ENCODE peak calls at places on chromosome 1, in five cellular contexts. One of them, this sample, is unnamed.

GRCh38 chr1:30732277-30732996 is 9.1 kb upstream of the MATN1 start:
- DNase-seq in CD8-positive, alpha-beta memory T cell: no peak
- DNase-seq in prostate gland: no peak
- DNase-seq in A549: no peak
- DNase-seq in Panc1: no peak
- DNase-seq in this sample: no peak

GRCh38 chr1:213389061-213389581 is 338.1 kb downstream of the RPS6KC1 start:
- DNase-seq in Panc1: no peak
- DNase-seq in prostate gland: no peak
- DNase-seq in CD8-positive, alpha-beta memory T cell: no peak
- DNase-seq in A549: no peak
- DNase-seq in this sample: no peak

GRCh38 chr1:171219751-171220385 is 28.4 kb upstream of the FMO1 start:
- DNase-seq in prostate gland: no peak
- DNase-seq in A549: no peak
- DNase-seq in CD8-positive, alpha-beta memory T cell: no peak
- DNase-seq in Panc1: no peak
- DNase-seq in this sample: no peak

GRCh38 chr1:97739596-97740103 is 181.2 kb downstream of the DPYD start:
- DNase-seq in CD8-positive, alpha-beta memory T cell: no peak
- DNase-seq in A549: no peak
- DNase-seq in prostate gland: no peak
- DNase-seq in Panc1: no peak
- DNase-seq in this sample: no peak

GRCh38 chr1:67724928-67725560 is 40.0 kb downstream of the GADD45A start:
- DNase-seq in prostate gland: peak; percentile 72
- DNase-seq in A549: no peak
- DNase-seq in Panc1: no peak
- DNase-seq in CD8-positive, alpha-beta memory T cell: no peak
- DNase-seq in this sample: no peak

GRCh38 chr1:207815913-207816312 is 64.1 kb downstream of the CD46 start:
- DNase-seq in Panc1: no peak
- DNase-seq in A549: no peak
- DNase-seq in prostate gland: no peak
- DNase-seq in CD8-positive, alpha-beta memory T cell: no peak
- DNase-seq in this sample: no peak

GRCh38 chr1:197736689-197737088 is 38.6 kb downstream of the DENND1B start:
- DNase-seq in A549: no peak
- DNase-seq in Panc1: no peak
- DNase-seq in prostate gland: no peak
- DNase-seq in CD8-positive, alpha-beta memory T cell: no peak
- DNase-seq in this sample: no peak

GRCh38 chr1:162250004-162250730 is 126.5 kb downstream of the SPATA46 start:
- DNase-seq in CD8-positive, alpha-beta memory T cell: no peak
- DNase-seq in Panc1: no peak
- DNase-seq in prostate gland: no peak
- DNase-seq in A549: no peak
- DNase-seq in this sample: no peak

GRCh38 chr1:197902131-197902453 is 338 bp upstream of the C1orf53 start:
- DNase-seq in CD8-positive, alpha-beta memory T cell: no peak
- DNase-seq in A549: no peak
- DNase-seq in Panc1: no peak
- DNase-seq in prostate gland: no peak
- DNase-seq in this sample: no peak

GRCh38 chr1:17436380-17437174 is 2.9 kb downstream of the RCC2 start:
- DNase-seq in prostate gland: no peak
- DNase-seq in A549: no peak
- DNase-seq in CD8-positive, alpha-beta memory T cell: no peak
- DNase-seq in Panc1: no peak
- DNase-seq in this sample: no peak

DNA sequence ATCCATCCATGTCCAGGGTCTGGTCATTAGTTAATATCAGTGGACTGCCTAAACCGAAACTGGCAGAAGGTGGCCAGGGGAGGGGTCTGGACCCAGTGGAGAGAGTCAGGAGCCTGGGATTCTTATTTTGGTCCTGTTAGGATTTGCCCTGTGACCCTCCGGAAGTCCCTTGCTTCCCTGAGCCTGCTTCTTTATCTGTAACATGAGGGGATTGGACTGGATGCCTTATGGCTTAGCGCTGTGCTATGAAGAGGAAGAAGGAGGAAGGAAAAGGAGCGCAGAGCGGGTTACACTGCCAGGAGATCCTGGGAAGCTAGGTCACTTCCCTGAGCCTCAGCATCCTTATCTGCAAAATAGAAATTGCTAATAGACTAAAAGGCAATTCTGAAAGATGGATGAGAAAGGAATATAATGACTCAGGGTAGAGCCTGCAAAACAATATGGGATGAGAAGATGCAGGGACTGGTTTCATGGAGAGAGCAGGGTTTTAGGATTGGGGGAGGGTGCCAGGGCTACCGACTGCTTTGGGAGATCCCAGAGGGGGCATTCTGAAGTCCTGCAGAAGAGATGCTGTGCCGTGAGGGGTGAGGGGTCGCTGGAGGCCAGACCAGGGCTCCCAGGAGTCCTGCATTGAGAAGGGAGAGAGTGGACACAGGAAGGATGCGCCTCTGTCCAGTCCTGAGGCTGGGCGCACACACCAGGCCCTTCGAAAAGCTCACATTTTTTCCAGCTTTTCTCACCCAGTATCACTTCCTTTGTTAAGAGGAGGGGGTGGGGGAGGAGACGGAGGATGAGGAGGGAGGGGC is 457 bp upstream of the ADORA1 start:
- DNase-seq in Panc1: no peak
- DNase-seq in A549: no peak
- DNase-seq in prostate gland: no peak
- DNase-seq in CD8-positive, alpha-beta memory T cell: no peak
- DNase-seq in this sample: no peak
- H3K4me3 ChIP-seq in Panc1: peak overlapping the region; percentile 39
- H3K4me3 ChIP-seq in A549: peak overlapping the region; percentile 41
- H3K4me3 ChIP-seq in prostate gland: peak overlapping the region; percentile 23
- H3K4me3 ChIP-seq in CD8-positive, alpha-beta memory T cell: no peak overlapping the region
- H3K4me3 ChIP-seq in this sample: no peak overlapping the region

GRCh38 chr1:54051936-54052469 is 1.0 kb downstream of the TMEM59 start:
- DNase-seq in Panc1: no peak
- DNase-seq in CD8-positive, alpha-beta memory T cell: no peak
- DNase-seq in A549: no peak
- DNase-seq in prostate gland: no peak
- DNase-seq in this sample: no peak
- H3K4me1 ChIP-seq in Panc1: peaks cover 27% of the 10 kb centered on the region
- H3K4me1 ChIP-seq in CD8-positive, alpha-beta memory T cell: peaks cover 58% of the 10 kb centered on the region
- H3K4me1 ChIP-seq in A549: peaks cover 15% of the 10 kb centered on the region
- H3K4me1 ChIP-seq in prostate gland: peaks cover 2% of the 10 kb centered on the region
- H3K4me1 ChIP-seq in this sample: peaks cover 39% of the 10 kb centered on the region

GRCh38 chr1:22711071-22711470 is 432 bp downstream of the EPHB2 start:
- DNase-seq in prostate gland: no peak
- DNase-seq in A549: no peak
- DNase-seq in Panc1: no peak
- DNase-seq in CD8-positive, alpha-beta memory T cell: no peak
- DNase-seq in this sample: no peak
- H3K27ac ChIP-seq in prostate gland: no peak overlapping the region
- H3K27ac ChIP-seq in A549: peak overlapping the region; percentile 99
- H3K27ac ChIP-seq in Panc1: no peak overlapping the region
- H3K27ac ChIP-seq in CD8-positive, alpha-beta memory T cell: no peak overlapping the region
- H3K27ac ChIP-seq in this sample: no peak overlapping the region

GRCh38 chr1:45325816-45326506 is 734 bp upstream of the HPDL start:
- DNase-seq in Panc1: no peak
- DNase-seq in CD8-positive, alpha-beta memory T cell: no peak
- DNase-seq in A549: no peak
- DNase-seq in prostate gland: no peak
- DNase-seq in this sample: no peak

GRCh38 chr1:45329445-45329844 is 2.8 kb downstream of the HPDL start:
- DNase-seq in CD8-positive, alpha-beta memory T cell: no peak
- DNase-seq in A549: no peak
- DNase-seq in prostate gland: no peak
- DNase-seq in Panc1: no peak
- DNase-seq in this sample: no peak

GRCh38 chr1:45328680-45329079 is 2.0 kb downstream of the HPDL start:
- DNase-seq in prostate gland: no peak
- DNase-seq in Panc1: no peak
- DNase-seq in A549: no peak
- DNase-seq in CD8-positive, alpha-beta memory T cell: no peak
- DNase-seq in this sample: no peak

GRCh38 chr1:45327644-45328515 is 1.2 kb downstream of the HPDL start:
- DNase-seq in A549: no peak
- DNase-seq in Panc1: no peak
- DNase-seq in CD8-positive, alpha-beta memory T cell: no peak
- DNase-seq in prostate gland: no peak
- DNase-seq in this sample: no peak

DNA sequence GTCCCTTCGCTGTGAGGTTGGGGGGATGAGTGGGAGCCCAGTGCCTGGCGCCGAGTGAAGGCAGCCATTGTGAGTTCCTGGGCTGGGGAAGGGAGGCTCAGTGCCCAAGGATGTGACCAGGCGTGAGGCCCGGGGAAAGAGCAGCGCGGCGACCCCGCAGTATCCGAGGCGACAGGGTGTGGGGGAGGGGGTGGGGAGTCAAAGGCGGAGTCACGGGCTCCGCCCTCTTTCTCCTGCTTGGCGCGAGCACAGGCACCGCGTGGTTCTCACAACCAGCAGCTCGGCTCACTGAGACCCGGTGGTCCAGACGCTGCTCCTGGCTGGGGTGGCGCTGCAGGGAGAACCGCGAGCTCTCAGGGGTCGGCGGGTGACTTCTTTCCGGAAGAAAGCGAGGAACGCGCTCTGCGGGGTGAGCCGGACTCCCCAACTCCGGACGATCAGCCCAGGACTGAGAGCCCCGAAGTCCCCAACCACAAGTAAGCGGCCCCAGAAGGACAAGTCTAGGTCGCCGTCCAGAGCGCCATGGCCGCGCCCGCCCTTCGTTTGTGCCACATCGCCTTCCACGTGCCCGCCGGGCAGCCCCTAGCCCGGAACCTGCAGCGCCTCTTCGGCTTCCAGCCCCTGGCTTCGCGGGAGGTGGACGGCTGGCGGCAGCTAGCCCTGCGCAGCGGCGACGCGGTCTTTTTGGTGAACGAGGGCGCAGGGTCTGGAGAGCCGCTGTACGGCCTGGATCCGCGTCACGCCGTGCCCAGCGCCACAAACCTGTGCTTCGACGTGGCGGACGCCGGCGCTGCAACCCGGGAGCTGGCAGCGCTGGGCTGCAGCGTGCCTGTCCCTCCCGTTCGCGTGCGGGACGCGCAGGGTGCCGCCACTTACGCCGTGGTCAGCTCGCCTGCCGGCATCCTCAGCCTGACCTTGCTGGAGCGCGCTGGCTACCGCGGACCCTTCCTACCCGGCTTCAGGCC is at the start of gene HPDL:
- DNase-seq in Panc1: no peak
- DNase-seq in prostate gland: peak; percentile 46
- DNase-seq in A549: peak; percentile 58
- DNase-seq in CD8-positive, alpha-beta memory T cell: peak; percentile 67
- DNase-seq in this sample: peak; percentile 33
- H3K4me3 ChIP-seq in Panc1: peak within 1 kb of the TSS; percentile 48
- H3K4me3 ChIP-seq in prostate gland: peak within 1 kb of the TSS; percentile 36
- H3K4me3 ChIP-seq in A549: peak within 1 kb of the TSS; percentile 49
- H3K4me3 ChIP-seq in CD8-positive, alpha-beta memory T cell: peak within 1 kb of the TSS; percentile 79
- H3K4me3 ChIP-seq in this sample: peak within 1 kb of the TSS; percentile 84

DNA sequence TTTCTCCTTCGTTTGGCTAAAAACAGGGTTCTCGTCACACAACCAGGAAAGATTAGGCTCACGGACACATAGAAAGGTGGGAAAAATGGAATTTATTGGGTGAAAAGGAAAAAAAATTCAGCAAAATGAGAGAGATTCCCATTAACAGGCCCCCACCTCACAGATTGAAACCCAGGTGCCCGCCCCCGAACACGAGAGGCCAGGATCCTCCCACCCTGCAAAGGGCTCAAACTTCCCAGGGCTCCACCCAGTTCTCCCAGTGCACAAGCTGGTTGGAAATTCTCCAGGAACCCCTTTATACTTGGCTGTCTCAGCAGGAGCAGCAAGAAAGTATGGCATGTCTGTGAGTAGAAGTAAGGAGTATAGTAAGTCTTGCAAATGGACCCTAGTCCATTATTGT is 499.7 kb downstream of the RWDD3 start:
- DNase-seq in prostate gland: no peak
- DNase-seq in A549: no peak
- DNase-seq in Panc1: no peak
- DNase-seq in CD8-positive, alpha-beta memory T cell: no peak
- DNase-seq in this sample: no peak
- H3K4me1 ChIP-seq in prostate gland: no peaks in the 10 kb centered on the region
- H3K4me1 ChIP-seq in A549: no peaks in the 10 kb centered on the region
- H3K4me1 ChIP-seq in Panc1: no peaks in the 10 kb centered on the region
- H3K4me1 ChIP-seq in CD8-positive, alpha-beta memory T cell: no peaks in the 10 kb centered on the region
- H3K4me1 ChIP-seq in this sample: no peaks in the 10 kb centered on the region